ENCODE peak calls at places on chromosomes 12 and 14, in nine cellular contexts. One of them, this sample, is unnamed.

GRCh38 chr14:29663281-29663801 is 264.3 kb downstream of the PRKD1 start:
- DNase-seq in NCI-H2171 treated with DMSO at 0.1 percent for 48 hours: no peak
- DNase-seq in HEK293T: no peak
- DNase-seq in H7: peak
- DNase-seq in thoracic aorta: no peak
- DNase-seq in aorta: no peak
- DNase-seq in T47D: no peak
- DNase-seq in GM03348: peak
- DNase-seq in GM23338: peak
- DNase-seq in this sample: no peak

GRCh38 chr14:20343855-20344205 is 395 bp downstream of the PARP2 start:
- DNase-seq in H7: no peak
- DNase-seq in GM23338: no peak
- DNase-seq in aorta: no peak
- DNase-seq in HEK293T: no peak
- DNase-seq in NCI-H2171 treated with DMSO at 0.1 percent for 48 hours: peak
- DNase-seq in T47D: no peak
- DNase-seq in GM03348: peak
- DNase-seq in thoracic aorta: no peak
- DNase-seq in this sample: no peak

GRCh38 chr12:49903700-49904423 is at the start of gene FAIM2:
- DNase-seq in aorta: peak
- DNase-seq in H7: peak
- DNase-seq in HEK293T: no peak
- DNase-seq in GM23338: peak
- DNase-seq in T47D: no peak
- DNase-seq in NCI-H2171 treated with DMSO at 0.1 percent for 48 hours: peak
- DNase-seq in thoracic aorta: no peak
- DNase-seq in GM03348: peak
- DNase-seq in this sample: no peak

GRCh38 chr12:75634244-75635222 is 123.1 kb upstream of the KRR1 start:
- DNase-seq in HEK293T: no peak
- DNase-seq in thoracic aorta: no peak
- DNase-seq in GM23338: peak
- DNase-seq in aorta: no peak
- DNase-seq in H7: no peak
- DNase-seq in GM03348: no peak
- DNase-seq in T47D: no peak
- DNase-seq in NCI-H2171 treated with DMSO at 0.1 percent for 48 hours: peak
- DNase-seq in this sample: no peak

GRCh38 chr14:105989746-105990302 is 463.4 kb downstream of the TMEM121 start:
- DNase-seq in GM23338: no peak
- DNase-seq in aorta: no peak
- DNase-seq in T47D: no peak
- DNase-seq in NCI-H2171 treated with DMSO at 0.1 percent for 48 hours: peak
- DNase-seq in HEK293T: no peak
- DNase-seq in H7: no peak
- DNase-seq in GM03348: no peak
- DNase-seq in thoracic aorta: no peak
- DNase-seq in this sample: no peak

GRCh38 chr14:89845346-89845745 is 109.2 kb downstream of the EFCAB11 start:
- DNase-seq in aorta: no peak
- DNase-seq in H7: no peak
- DNase-seq in GM23338: no peak
- DNase-seq in T47D: no peak
- DNase-seq in GM03348: peak
- DNase-seq in HEK293T: no peak
- DNase-seq in NCI-H2171 treated with DMSO at 0.1 percent for 48 hours: no peak
- DNase-seq in thoracic aorta: no peak
- DNase-seq in this sample: peak

GRCh38 chr14:76514599-76514998 is 138.7 kb downstream of the ESRRB start:
- DNase-seq in GM03348: peak
- DNase-seq in NCI-H2171 treated with DMSO at 0.1 percent for 48 hours: no peak
- DNase-seq in aorta: peak
- DNase-seq in thoracic aorta: no peak
- DNase-seq in GM23338: no peak
- DNase-seq in HEK293T: peak
- DNase-seq in H7: no peak
- DNase-seq in T47D: no peak
- DNase-seq in this sample: peak

GRCh38 chr12:9064201-9064814 is 51.4 kb downstream of the A2M start:
- DNase-seq in NCI-H2171 treated with DMSO at 0.1 percent for 48 hours: peak
- DNase-seq in GM03348: peak
- DNase-seq in H7: peak
- DNase-seq in T47D: peak
- DNase-seq in HEK293T: peak
- DNase-seq in aorta: peak
- DNase-seq in thoracic aorta: no peak
- DNase-seq in GM23338: peak
- DNase-seq in this sample: peak

GRCh38 chr14:69002069-69002468 is 23.0 kb upstream of the ACTN1 start:
- DNase-seq in NCI-H2171 treated with DMSO at 0.1 percent for 48 hours: no peak
- DNase-seq in thoracic aorta: no peak
- DNase-seq in HEK293T: peak
- DNase-seq in aorta: no peak
- DNase-seq in T47D: peak
- DNase-seq in H7: peak
- DNase-seq in GM03348: no peak
- DNase-seq in GM23338: peak
- DNase-seq in this sample: peak

GRCh38 chr12:109994262-109995175 is 1.6 kb downstream of the GIT2 start:
- DNase-seq in GM23338: no peak
- DNase-seq in GM03348: no peak
- DNase-seq in H7: no peak
- DNase-seq in thoracic aorta: no peak
- DNase-seq in T47D: no peak
- DNase-seq in NCI-H2171 treated with DMSO at 0.1 percent for 48 hours: no peak
- DNase-seq in aorta: no peak
- DNase-seq in HEK293T: no peak
- DNase-seq in this sample: no peak

This sample was measured in A549.